ENCODE peak calls at places on chromosomes 11 and 22, in five cellular contexts. T is IMR-90; E is naive thymus-derived CD4-positive, alpha-beta T cell; Y is sigmoid colon; D is coronary artery. M is an unnamed sample.

GRCh38 chr11:122100222-122101080 is 15.6 kb downstream of the BLID start:
- DNase-seq in T (peak), E (no peak), D (peak), Y (peak), M (peak)

GRCh38 chr11:37506516-37506915 is 908.5 kb upstream of the RAG2 start:
- DNase-seq in T (no peak), Y (no peak), E (no peak), D (no peak), M (peak)

GRCh38 chr11:36196476-36197099 is 92.6 kb downstream of the COMMD9 start:
- DNase-seq in D (no peak), E (no peak), T (peak), Y (no peak), M (peak)

GRCh38 chr22:28917747-28918543 is 34.6 kb downstream of the ZNRF3 start:
- DNase-seq in Y (peak), T (peak), E (no peak), D (no peak), M (no peak)

GRCh38 chr11:80146231-80146630 is 705.4 kb upstream of the TENM4 start:
- DNase-seq in Y (no peak), T (no peak), E (no peak), D (no peak), M (no peak)

GRCh38 chr11:104876324-104876723 is 21.9 kb downstream of the CASP12 start:
- DNase-seq in Y (no peak), D (no peak), T (no peak), E (no peak), M (no peak)

GRCh38 chr11:73446766-73447165 is 70.6 kb downstream of the RELT start:
- DNase-seq in T (no peak), E (no peak), Y (no peak), D (no peak), M (no peak)

GRCh38 chr22:29032014-29032475 is 29.6 kb downstream of the C22orf31 start:
- DNase-seq in T (no peak), E (no peak), D (no peak), Y (no peak), M (no peak)

GRCh38 chr11:36469881-36470802 is 39.9 kb downstream of the TRAF6 start:
- DNase-seq in T (peak), D (no peak), E (no peak), Y (no peak), M (peak)

GRCh38 chr11:110251837-110252236 is 44.6 kb downstream of the RDX start:
- DNase-seq in E (no peak), D (no peak), T (peak), Y (no peak), M (peak)

GRCh38 chr11:113519989-113520613 is 44.9 kb upstream of the DRD2 start:
- DNase-seq in T (no peak), D (peak), E (no peak), Y (no peak), M (no peak)

GRCh38 chr22:19965771-19966709 is 24.4 kb upstream of the TXNRD2 start:
- DNase-seq in E (no peak), D (no peak), Y (no peak), T (no peak), M (no peak)

GRCh38 chr11:103109818-103110388 is 677 bp downstream of the DYNC2H1 start:
- DNase-seq in D (no peak), Y (no peak), T (no peak), E (no peak), M (no peak)

GRCh38 chr22:22218302-22218701 is 26.3 kb upstream of the VPREB1 start:
- DNase-seq in Y (no peak), T (no peak), D (no peak), E (no peak), M (no peak)

GRCh38 chr11:44313701-44314489 is 4.0 kb upstream of the ALX4 start:
- DNase-seq in E (no peak), D (no peak), Y (no peak), T (no peak), M (no peak)

GRCh38 chr11:86369668-86370067 is 5.0 kb upstream of the CCDC81 start:
- DNase-seq in Y (no peak), T (no peak), E (no peak), D (no peak), M (no peak)

GRCh38 chr11:125201525-125202121 is 37.1 kb downstream of the PKNOX2 start:
- DNase-seq in Y (no peak), E (no peak), D (no peak), T (peak), M (no peak)

GRCh38 chr11:31815743-31816466 is 4.8 kb upstream of the PAX6 start:
- DNase-seq in E (no peak), Y (no peak), T (no peak), D (no peak), M (no peak)

GRCh38 chr11:61711493-61711892 is 31.3 kb downstream of the DAGLA start:
- DNase-seq in T (no peak), E (no peak), Y (no peak), D (no peak), M (no peak)

GRCh38 chr22:29787371-29787980 is 20.3 kb downstream of the UQCR10 start:
- DNase-seq in Y (no peak), T (no peak), D (no peak), E (no peak), M (no peak)

GRCh38 chr11:32079511-32079910 is 11.4 kb upstream of the RCN1 start:
- DNase-seq in T (no peak), E (no peak), Y (no peak), D (no peak), M (no peak)

GRCh38 chr11:16013242-16013641 is 343.1 kb downstream of the SOX6 start:
- DNase-seq in D (no peak), T (no peak), Y (no peak), E (no peak), M (no peak)

GRCh38 chr11:19938866-19939265 is 221.4 kb downstream of the DBX1 start:
- DNase-seq in T (no peak), D (no peak), E (no peak), Y (no peak), M (no peak)

GRCh38 chr11:61042961-61043540 is 59.2 kb upstream of the CD5 start:
- DNase-seq in D (no peak), E (no peak), Y (no peak), T (no peak), M (no peak)

GRCh38 chr11:105573091-105573490 is 36.8 kb upstream of the GRIA4 start:
- DNase-seq in E (no peak), D (no peak), T (peak), Y (no peak), M (no peak)

DNA sequence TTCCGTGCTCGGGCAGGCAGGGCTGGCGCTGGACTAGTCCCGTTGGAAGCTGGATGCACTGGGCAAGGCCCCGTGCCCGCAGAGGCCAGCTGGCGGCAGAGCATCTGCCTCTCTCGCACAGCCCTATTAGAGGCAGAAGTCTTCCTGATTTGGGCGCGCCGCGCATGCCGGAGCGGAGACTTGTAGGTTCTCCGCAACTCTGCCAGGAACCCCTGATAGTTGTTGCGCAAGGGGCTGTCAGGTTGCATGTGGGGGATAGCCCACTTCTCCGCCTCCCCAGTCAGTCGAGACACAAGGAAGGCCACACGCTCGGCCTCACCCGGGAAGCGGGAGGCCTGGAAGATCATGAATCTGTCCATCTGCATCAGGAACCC is 1.2 kb downstream of the RTL6 start:
- DNase-seq in E (no peak), T (no peak), D (no peak), Y (peak), M (no peak)
- H3K4me3 ChIP-seq in E (no peak), T (peak), D (peak), Y (peak), M (no peak)

GRCh38 chr11:128814856-128815705 is 52.0 kb downstream of the KCNJ1 start:
- DNase-seq in T (peak), D (no peak), E (no peak), Y (peak), M (peak)
- H3K4me3 ChIP-seq in T (no peak), D (no peak), E (no peak), Y (no peak), M (no peak)

DNA sequence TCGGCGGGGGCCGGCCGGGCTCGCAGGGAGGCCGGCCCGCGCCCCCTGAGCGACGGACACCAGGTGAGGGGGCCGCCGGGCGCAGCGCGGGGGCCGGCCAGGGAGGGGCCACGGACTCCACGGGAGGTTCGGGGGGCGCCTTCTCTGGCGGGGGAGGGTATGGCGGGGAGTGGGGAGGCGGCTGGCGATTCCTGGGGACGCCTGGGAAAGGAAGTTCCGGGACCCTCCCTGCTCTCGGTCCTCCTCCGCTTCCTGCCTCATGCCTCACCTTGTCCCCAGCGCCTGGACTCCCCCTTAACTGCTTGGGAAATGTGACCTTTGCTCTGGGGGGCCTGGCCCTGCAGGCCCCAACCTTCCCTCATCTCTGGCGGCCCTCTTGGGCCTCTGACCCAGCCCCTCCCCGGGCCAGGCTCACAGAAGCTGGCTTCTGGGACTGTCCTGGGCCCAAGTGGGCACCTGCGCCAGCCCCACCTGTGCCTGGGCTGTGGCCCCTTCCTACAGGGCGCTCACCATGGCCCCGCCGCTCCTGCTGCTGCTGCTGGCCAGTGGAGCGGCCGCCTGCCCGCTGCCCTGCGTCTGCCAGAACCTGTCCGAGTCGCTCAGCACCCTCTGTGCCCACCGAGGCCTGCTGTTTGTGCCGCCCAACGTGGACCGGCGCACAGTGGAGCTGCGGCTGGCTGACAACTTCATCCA is 516 bp downstream of the LRFN4 start:
- DNase-seq in D (no peak), Y (peak), E (no peak), T (no peak), M (no peak)
- H3K4me3 ChIP-seq in D (peak), Y (no peak), E (no peak), T (peak), M (peak)

GRCh38 chr22:46563381-46564083 is 26.1 kb upstream of the CELSR1 start:
- DNase-seq in T (peak), D (no peak), E (peak), Y (peak), M (no peak)
- H3K4me3 ChIP-seq in T (no peak), D (no peak), E (peak), Y (no peak), M (no peak)

DNA sequence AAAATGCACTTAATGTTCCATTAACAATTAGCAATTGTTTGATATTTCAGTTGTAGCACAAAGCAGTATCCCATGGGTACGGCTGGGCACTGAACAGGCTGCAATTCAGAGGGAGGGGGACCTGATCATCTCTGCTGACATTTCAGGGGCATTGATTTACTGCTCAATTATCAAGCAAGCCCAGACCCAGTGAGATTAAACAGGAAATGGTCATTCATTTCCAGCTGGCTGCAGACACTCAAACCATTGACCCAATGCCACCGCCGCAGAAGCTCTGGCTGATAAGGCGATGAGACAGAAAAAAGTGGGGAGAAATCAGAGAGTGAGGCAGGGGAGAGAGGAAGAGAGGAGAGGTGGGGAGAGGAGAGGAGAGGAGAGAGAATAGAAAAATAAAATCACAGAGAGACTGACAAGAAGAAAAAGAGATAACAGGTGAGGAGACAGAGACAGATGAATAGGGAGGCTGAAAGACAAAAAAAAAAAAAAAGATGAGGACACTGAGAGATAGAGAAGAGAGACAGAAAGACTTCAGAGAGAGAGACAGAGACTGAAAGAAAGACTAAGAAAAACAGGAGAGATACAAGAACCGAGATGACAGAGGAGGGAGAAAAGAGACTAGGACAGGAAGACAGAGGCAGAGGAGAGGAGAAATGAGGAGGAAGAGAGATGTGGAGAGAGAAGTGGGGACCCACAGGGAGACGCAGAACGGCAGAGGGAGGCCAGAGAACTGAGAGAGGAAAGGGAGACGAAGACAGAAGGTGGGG is 962 bp downstream of the GPR83 start:
- DNase-seq in E (no peak), D (peak), T (no peak), Y (no peak), M (no peak)
- H3K4me3 ChIP-seq in E (no peak), D (peak), T (no peak), Y (no peak), M (no peak)

DNA sequence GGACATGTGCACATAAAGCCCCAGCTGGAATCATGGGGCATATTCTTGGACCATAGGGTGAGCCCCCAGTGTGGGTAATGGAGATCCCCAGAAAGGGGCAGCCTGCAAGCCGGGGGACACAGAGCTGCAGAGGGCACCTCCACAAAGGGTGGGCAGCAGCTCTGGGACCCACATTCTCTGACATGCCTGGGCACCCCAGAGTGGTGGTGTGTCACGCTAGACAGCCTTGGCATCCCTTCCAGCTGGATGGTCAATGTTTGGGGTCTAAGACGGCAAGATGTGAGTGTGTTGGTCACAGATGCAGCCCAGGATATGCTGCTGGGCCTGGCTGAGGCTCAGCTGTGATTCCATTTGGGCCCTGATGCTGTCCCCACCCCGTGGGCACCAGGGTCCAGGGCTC is 9.7 kb downstream of the ADORA2A start:
- DNase-seq in T (no peak), E (no peak), Y (no peak), D (no peak), M (no peak)
- H3K4me3 ChIP-seq in T (no peak), E (no peak), Y (no peak), D (no peak), M (no peak)

DNA sequence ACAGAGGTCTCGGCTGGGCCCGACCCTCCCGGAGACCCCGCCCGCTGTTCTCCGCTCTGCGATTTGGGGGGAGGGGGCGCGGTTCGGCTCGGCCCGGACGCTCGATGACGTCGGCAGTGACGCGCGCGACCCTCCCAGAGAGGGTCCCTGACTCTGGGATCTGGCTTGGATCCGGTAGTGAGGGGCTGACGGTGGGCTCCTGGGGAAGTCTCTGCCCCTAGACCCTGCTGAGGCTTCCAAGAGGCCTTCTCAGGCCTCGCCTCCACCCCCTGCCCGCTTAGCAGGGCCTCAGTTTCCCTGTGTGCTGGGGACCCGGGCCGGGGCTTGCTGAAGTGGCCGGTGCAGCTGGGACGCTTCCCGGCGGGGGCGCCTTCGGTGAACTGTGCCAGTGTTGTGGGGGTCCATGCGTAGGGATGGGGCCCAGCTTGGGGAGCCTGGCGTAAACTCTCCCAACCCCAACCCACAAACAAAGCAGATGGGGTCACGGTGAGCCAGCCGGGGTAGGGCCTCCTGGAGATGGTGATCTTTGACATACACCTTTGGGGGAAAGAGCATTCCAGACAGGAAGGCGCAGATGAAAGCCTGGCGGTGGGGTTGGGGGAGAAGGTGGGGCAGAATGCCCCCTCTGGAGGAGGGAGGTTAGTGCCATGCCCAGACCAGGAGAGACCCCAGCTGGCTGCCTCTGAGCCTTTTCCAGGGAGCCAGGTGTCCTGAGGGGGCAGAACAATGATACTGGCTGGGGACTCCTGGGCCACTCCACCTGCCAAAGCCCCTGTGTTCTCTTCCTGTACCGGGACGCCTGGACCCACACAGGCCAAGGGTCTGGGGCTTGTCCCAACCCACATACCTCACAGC is 1.0 kb downstream of the B4GALNT4 start:
- DNase-seq in Y (no peak), D (no peak), E (no peak), T (no peak), M (no peak)
- H3K4me3 ChIP-seq in Y (no peak), D (no peak), E (no peak), T (peak), M (peak)

DNA sequence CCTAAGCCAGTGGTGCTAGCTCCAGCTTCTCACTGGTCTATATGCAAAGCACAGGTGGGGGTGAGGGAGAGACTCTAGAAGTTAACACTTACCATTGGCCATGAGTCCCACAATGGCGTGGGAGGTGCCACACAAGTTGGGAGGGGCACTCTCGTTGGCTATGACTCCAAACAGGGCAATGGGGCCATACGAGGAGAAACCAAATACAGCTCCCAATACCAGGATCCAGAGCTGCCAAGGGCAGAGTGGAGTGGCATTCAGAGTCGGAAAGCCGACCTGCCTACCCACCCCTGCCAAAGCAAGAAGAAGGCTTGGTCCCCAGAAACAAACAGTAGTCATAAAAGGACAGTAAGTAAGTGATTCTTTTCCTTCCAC is 5.6 kb downstream of the SLC37A4 start:
- DNase-seq in Y (peak), T (no peak), D (no peak), E (no peak), M (no peak)
- H3K4me3 ChIP-seq in Y (no peak), T (no peak), D (no peak), E (no peak), M (no peak)

GRCh38 chr11:1863352-1864215 is 10.7 kb downstream of the LSP1 start:
- DNase-seq in T (peak), D (peak), Y (peak), E (no peak), M (peak)
- H3K4me3 ChIP-seq in T (no peak), D (peak), Y (no peak), E (no peak), M (no peak)

M was measured in skeletal muscle cell.